ENCODE peak calls at places on chromosomes 6 and 20, in five cellular contexts. One of them, this sample, is unnamed.

GRCh38 chr6:17218023-17218748 is 63.0 kb upstream of the RBM24 start:
- ATAC-seq in lower lobe of right lung: no peak
- ATAC-seq in CD4-positive, CD25-positive, alpha-beta regulatory T cell: no peak
- ATAC-seq in HCT116: no peak
- ATAC-seq in heart right ventricle: peak; percentile 47
- ATAC-seq in this sample: no peak

GRCh38 chr6:43115365-43115764 is 39.3 kb downstream of the PTK7 start:
- ATAC-seq in HCT116: no peak
- ATAC-seq in CD4-positive, CD25-positive, alpha-beta regulatory T cell: no peak
- ATAC-seq in heart right ventricle: no peak
- ATAC-seq in lower lobe of right lung: no peak
- ATAC-seq in this sample: no peak

GRCh38 chr6:111536888-111537287 is 53.9 kb upstream of the REV3L start:
- ATAC-seq in CD4-positive, CD25-positive, alpha-beta regulatory T cell: no peak
- ATAC-seq in heart right ventricle: peak; percentile 43
- ATAC-seq in HCT116: no peak
- ATAC-seq in lower lobe of right lung: peak; percentile 83
- ATAC-seq in this sample: peak; percentile 52

GRCh38 chr6:19715166-19715558 is 122.0 kb upstream of the ID4 start:
- ATAC-seq in CD4-positive, CD25-positive, alpha-beta regulatory T cell: no peak
- ATAC-seq in HCT116: no peak
- ATAC-seq in heart right ventricle: no peak
- ATAC-seq in lower lobe of right lung: no peak
- ATAC-seq in this sample: no peak

GRCh38 chr20:53872081-53872541 is 198.3 kb downstream of the BCAS1 start:
- ATAC-seq in heart right ventricle: no peak
- ATAC-seq in HCT116: no peak
- ATAC-seq in CD4-positive, CD25-positive, alpha-beta regulatory T cell: peak; percentile 62
- ATAC-seq in lower lobe of right lung: no peak
- ATAC-seq in this sample: no peak

GRCh38 chr6:130118236-130118635 is 99.9 kb downstream of the L3MBTL3 start:
- ATAC-seq in heart right ventricle: no peak
- ATAC-seq in lower lobe of right lung: no peak
- ATAC-seq in HCT116: no peak
- ATAC-seq in CD4-positive, CD25-positive, alpha-beta regulatory T cell: no peak
- ATAC-seq in this sample: no peak

GRCh38 chr6:136016228-136017225 is 165.0 kb downstream of the PDE7B start:
- ATAC-seq in CD4-positive, CD25-positive, alpha-beta regulatory T cell: no peak
- ATAC-seq in HCT116: no peak
- ATAC-seq in lower lobe of right lung: peak; percentile 82
- ATAC-seq in heart right ventricle: no peak
- ATAC-seq in this sample: no peak

GRCh38 chr6:38882157-38882556 is 166.4 kb upstream of the GLP1R start:
- ATAC-seq in HCT116: no peak
- ATAC-seq in heart right ventricle: no peak
- ATAC-seq in CD4-positive, CD25-positive, alpha-beta regulatory T cell: no peak
- ATAC-seq in lower lobe of right lung: no peak
- ATAC-seq in this sample: no peak

GRCh38 chr20:31608256-31608980 is 3.3 kb downstream of the ID1 start:
- ATAC-seq in HCT116: peak; percentile 33
- ATAC-seq in lower lobe of right lung: peak; percentile 56
- ATAC-seq in heart right ventricle: peak; percentile 16
- ATAC-seq in CD4-positive, CD25-positive, alpha-beta regulatory T cell: no peak
- ATAC-seq in this sample: peak; percentile 65

GRCh38 chr20:51335329-51335841 is 207.1 kb downstream of the NFATC2 start:
- ATAC-seq in CD4-positive, CD25-positive, alpha-beta regulatory T cell: no peak
- ATAC-seq in heart right ventricle: no peak
- ATAC-seq in lower lobe of right lung: no peak
- ATAC-seq in HCT116: no peak
- ATAC-seq in this sample: no peak

GRCh38 chr6:133359256-133359655 is 118.1 kb downstream of the EYA4 start:
- ATAC-seq in CD4-positive, CD25-positive, alpha-beta regulatory T cell: no peak
- ATAC-seq in HCT116: no peak
- ATAC-seq in heart right ventricle: no peak
- ATAC-seq in lower lobe of right lung: no peak
- ATAC-seq in this sample: no peak

GRCh38 chr20:32877507-32877906 is 18.8 kb downstream of the EFCAB8 start:
- ATAC-seq in heart right ventricle: peak; percentile 30
- ATAC-seq in CD4-positive, CD25-positive, alpha-beta regulatory T cell: no peak
- ATAC-seq in lower lobe of right lung: no peak
- ATAC-seq in HCT116: no peak
- ATAC-seq in this sample: no peak

GRCh38 chr20:60053813-60054190 is 95.6 kb downstream of the CDH26 start:
- ATAC-seq in heart right ventricle: no peak
- ATAC-seq in CD4-positive, CD25-positive, alpha-beta regulatory T cell: no peak
- ATAC-seq in lower lobe of right lung: no peak
- ATAC-seq in HCT116: no peak
- ATAC-seq in this sample: no peak

GRCh38 chr20:62308102-62308822 is 5.5 kb downstream of the ADRM1 start:
- ATAC-seq in CD4-positive, CD25-positive, alpha-beta regulatory T cell: no peak
- ATAC-seq in heart right ventricle: peak; percentile 2
- ATAC-seq in lower lobe of right lung: no peak
- ATAC-seq in HCT116: no peak
- ATAC-seq in this sample: no peak

GRCh38 chr20:57317789-57318371 is 11.7 kb upstream of the SPO11 start:
- ATAC-seq in lower lobe of right lung: no peak
- ATAC-seq in HCT116: no peak
- ATAC-seq in heart right ventricle: no peak
- ATAC-seq in CD4-positive, CD25-positive, alpha-beta regulatory T cell: no peak
- ATAC-seq in this sample: no peak

GRCh38 chr20:18632196-18632789 is 44.4 kb downstream of the DTD1 start:
- ATAC-seq in CD4-positive, CD25-positive, alpha-beta regulatory T cell: peak; percentile 74
- ATAC-seq in HCT116: peak; percentile 98
- ATAC-seq in heart right ventricle: peak; percentile 87
- ATAC-seq in lower lobe of right lung: peak; percentile 84
- ATAC-seq in this sample: peak; percentile 67

GRCh38 chr6:29975561-29975907 is 33.2 kb downstream of the HLA-A start:
- ATAC-seq in HCT116: no peak
- ATAC-seq in lower lobe of right lung: no peak
- ATAC-seq in CD4-positive, CD25-positive, alpha-beta regulatory T cell: no peak
- ATAC-seq in heart right ventricle: no peak
- ATAC-seq in this sample: no peak

GRCh38 chr6:49937017-49937416 is 26.9 kb downstream of the DEFB114 start:
- ATAC-seq in CD4-positive, CD25-positive, alpha-beta regulatory T cell: no peak
- ATAC-seq in lower lobe of right lung: no peak
- ATAC-seq in heart right ventricle: no peak
- ATAC-seq in HCT116: no peak
- ATAC-seq in this sample: no peak

GRCh38 chr6:13194852-13195251 is 133.5 kb downstream of the TBC1D7 start:
- ATAC-seq in CD4-positive, CD25-positive, alpha-beta regulatory T cell: no peak
- ATAC-seq in lower lobe of right lung: peak; percentile 48
- ATAC-seq in HCT116: peak; percentile 82
- ATAC-seq in heart right ventricle: peak; percentile 62
- ATAC-seq in this sample: no peak

GRCh38 chr6:5025911-5026819 is 22.3 kb upstream of the RPP40 start:
- ATAC-seq in lower lobe of right lung: peak; percentile 77
- ATAC-seq in heart right ventricle: peak; percentile 79
- ATAC-seq in HCT116: no peak
- ATAC-seq in CD4-positive, CD25-positive, alpha-beta regulatory T cell: no peak
- ATAC-seq in this sample: peak; percentile 92

GRCh38 chr6:35633579-35634089 is 55.1 kb downstream of the FKBP5 start:
- ATAC-seq in CD4-positive, CD25-positive, alpha-beta regulatory T cell: no peak
- ATAC-seq in heart right ventricle: no peak
- ATAC-seq in lower lobe of right lung: no peak
- ATAC-seq in HCT116: no peak
- ATAC-seq in this sample: no peak

GRCh38 chr6:125193208-125193607 is 39.6 kb downstream of the TPD52L1 start:
- ATAC-seq in lower lobe of right lung: no peak
- ATAC-seq in HCT116: peak; percentile 35
- ATAC-seq in heart right ventricle: no peak
- ATAC-seq in CD4-positive, CD25-positive, alpha-beta regulatory T cell: no peak
- ATAC-seq in this sample: no peak

GRCh38 chr20:16212790-16213189 is 360.5 kb downstream of the KIF16B start:
- ATAC-seq in lower lobe of right lung: no peak
- ATAC-seq in CD4-positive, CD25-positive, alpha-beta regulatory T cell: no peak
- ATAC-seq in HCT116: no peak
- ATAC-seq in heart right ventricle: no peak
- ATAC-seq in this sample: no peak

GRCh38 chr20:16209826-16210365 is 363.4 kb downstream of the KIF16B start:
- ATAC-seq in HCT116: no peak
- ATAC-seq in lower lobe of right lung: no peak
- ATAC-seq in CD4-positive, CD25-positive, alpha-beta regulatory T cell: no peak
- ATAC-seq in heart right ventricle: no peak
- ATAC-seq in this sample: no peak

GRCh38 chr20:16206817-16207216 is 366.4 kb downstream of the KIF16B start:
- ATAC-seq in HCT116: no peak
- ATAC-seq in lower lobe of right lung: peak; percentile 92
- ATAC-seq in CD4-positive, CD25-positive, alpha-beta regulatory T cell: no peak
- ATAC-seq in heart right ventricle: no peak
- ATAC-seq in this sample: no peak

GRCh38 chr20:16205505-16205904 is 367.7 kb downstream of the KIF16B start:
- ATAC-seq in HCT116: no peak
- ATAC-seq in CD4-positive, CD25-positive, alpha-beta regulatory T cell: no peak
- ATAC-seq in lower lobe of right lung: no peak
- ATAC-seq in heart right ventricle: no peak
- ATAC-seq in this sample: no peak

GRCh38 chr20:16208443-16208842 is 364.8 kb downstream of the KIF16B start:
- ATAC-seq in lower lobe of right lung: no peak
- ATAC-seq in CD4-positive, CD25-positive, alpha-beta regulatory T cell: no peak
- ATAC-seq in HCT116: no peak
- ATAC-seq in heart right ventricle: no peak
- ATAC-seq in this sample: no peak
- H3K4me3 ChIP-seq in lower lobe of right lung: no peak overlapping the region
- H3K4me3 ChIP-seq in CD4-positive, CD25-positive, alpha-beta regulatory T cell: no peak overlapping the region
- H3K4me3 ChIP-seq in HCT116: no peak overlapping the region
- H3K4me3 ChIP-seq in heart right ventricle: no peak overlapping the region
- H3K4me3 ChIP-seq in this sample: no peak overlapping the region

GRCh38 chr20:49986049-49986448 is 3.3 kb downstream of the SNAI1 start:
- ATAC-seq in HCT116: no peak
- ATAC-seq in lower lobe of right lung: no peak
- ATAC-seq in heart right ventricle: no peak
- ATAC-seq in CD4-positive, CD25-positive, alpha-beta regulatory T cell: no peak
- ATAC-seq in this sample: no peak
- H3K4me3 ChIP-seq in HCT116: no peak overlapping the region
- H3K4me3 ChIP-seq in lower lobe of right lung: peak overlapping the region; percentile 62
- H3K4me3 ChIP-seq in heart right ventricle: peak overlapping the region; percentile 69
- H3K4me3 ChIP-seq in CD4-positive, CD25-positive, alpha-beta regulatory T cell: no peak overlapping the region
- H3K4me3 ChIP-seq in this sample: peak overlapping the region; percentile 59

GRCh38 chr6:63804381-63804956 is 168.9 kb downstream of the PHF3 start:
- ATAC-seq in heart right ventricle: peak; percentile 67
- ATAC-seq in lower lobe of right lung: no peak
- ATAC-seq in HCT116: no peak
- ATAC-seq in CD4-positive, CD25-positive, alpha-beta regulatory T cell: no peak
- ATAC-seq in this sample: no peak
- H3K4me3 ChIP-seq in heart right ventricle: no peak overlapping the region
- H3K4me3 ChIP-seq in lower lobe of right lung: no peak overlapping the region
- H3K4me3 ChIP-seq in HCT116: no peak overlapping the region
- H3K4me3 ChIP-seq in CD4-positive, CD25-positive, alpha-beta regulatory T cell: no peak overlapping the region
- H3K4me3 ChIP-seq in this sample: no peak overlapping the region

GRCh38 chr20:56088381-56088780 is 83.1 kb upstream of the CBLN4 start:
- ATAC-seq in CD4-positive, CD25-positive, alpha-beta regulatory T cell: no peak
- ATAC-seq in HCT116: no peak
- ATAC-seq in lower lobe of right lung: no peak
- ATAC-seq in heart right ventricle: no peak
- ATAC-seq in this sample: no peak

GRCh38 chr20:56091635-56092180 is 86.4 kb upstream of the CBLN4 start:
- ATAC-seq in heart right ventricle: no peak
- ATAC-seq in HCT116: no peak
- ATAC-seq in lower lobe of right lung: no peak
- ATAC-seq in CD4-positive, CD25-positive, alpha-beta regulatory T cell: no peak
- ATAC-seq in this sample: no peak

GRCh38 chr20:56094228-56094627 is 88.9 kb upstream of the CBLN4 start:
- ATAC-seq in HCT116: no peak
- ATAC-seq in heart right ventricle: no peak
- ATAC-seq in lower lobe of right lung: no peak
- ATAC-seq in CD4-positive, CD25-positive, alpha-beta regulatory T cell: no peak
- ATAC-seq in this sample: no peak
- H3K4me3 ChIP-seq in HCT116: no peak overlapping the region
- H3K4me3 ChIP-seq in heart right ventricle: no peak overlapping the region
- H3K4me3 ChIP-seq in lower lobe of right lung: no peak overlapping the region
- H3K4me3 ChIP-seq in CD4-positive, CD25-positive, alpha-beta regulatory T cell: no peak overlapping the region
- H3K4me3 ChIP-seq in this sample: no peak overlapping the region

DNA sequence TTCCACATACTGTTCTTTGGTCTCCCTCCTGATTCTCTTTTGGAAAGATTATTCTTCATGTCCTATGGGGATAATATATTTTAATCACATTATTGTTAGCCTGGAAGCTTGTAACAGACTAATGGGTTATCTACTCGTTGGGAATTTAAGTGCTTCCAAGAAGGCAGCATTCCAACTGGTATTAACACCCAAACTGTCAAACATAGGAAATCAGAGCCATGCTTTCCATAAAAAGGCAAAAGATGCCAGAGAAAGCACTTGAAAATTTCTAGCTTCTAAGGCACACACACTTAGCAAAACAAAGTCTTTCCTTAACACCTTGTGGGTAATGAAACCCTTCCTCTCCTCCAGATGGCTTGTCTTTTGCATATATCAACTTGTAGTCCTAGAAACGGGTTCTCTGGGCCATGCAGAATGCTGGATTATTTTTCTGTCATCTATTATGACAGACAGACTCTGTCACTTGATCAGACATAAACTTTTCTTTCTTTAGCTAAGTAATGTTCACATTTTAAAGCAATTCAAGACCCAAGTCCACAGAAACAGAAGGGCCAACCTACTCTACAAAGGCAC is 41.5 kb downstream of the B4GALT5 start:
- ATAC-seq in heart right ventricle: no peak
- ATAC-seq in HCT116: no peak
- ATAC-seq in lower lobe of right lung: no peak
- ATAC-seq in CD4-positive, CD25-positive, alpha-beta regulatory T cell: no peak
- ATAC-seq in this sample: no peak
- H3K4me3 ChIP-seq in heart right ventricle: no peak overlapping the region
- H3K4me3 ChIP-seq in HCT116: no peak overlapping the region
- H3K4me3 ChIP-seq in lower lobe of right lung: no peak overlapping the region
- H3K4me3 ChIP-seq in CD4-positive, CD25-positive, alpha-beta regulatory T cell: no peak overlapping the region
- H3K4me3 ChIP-seq in this sample: no peak overlapping the region

GRCh38 chr20:47319517-47320252 is 36.8 kb downstream of the ZMYND8 start:
- ATAC-seq in lower lobe of right lung: peak; percentile 71
- ATAC-seq in heart right ventricle: no peak
- ATAC-seq in HCT116: peak; percentile 50
- ATAC-seq in CD4-positive, CD25-positive, alpha-beta regulatory T cell: no peak
- ATAC-seq in this sample: no peak
- H3K4me3 ChIP-seq in lower lobe of right lung: peak overlapping the region; percentile 33
- H3K4me3 ChIP-seq in heart right ventricle: peak overlapping the region; percentile 30
- H3K4me3 ChIP-seq in HCT116: peak overlapping the region; percentile 51
- H3K4me3 ChIP-seq in CD4-positive, CD25-positive, alpha-beta regulatory T cell: no peak overlapping the region
- H3K4me3 ChIP-seq in this sample: no peak overlapping the region

This sample was measured in gastroesophageal sphincter.